ENCODE peak calls at places on chromosomes 2 and 18, in ten cellular contexts. One of them, this sample, is unnamed.

GRCh38 chr2:48483916-48484315 is 46.0 kb upstream of the STON1 start:
- DNase-seq in Caco-2: no peak
- DNase-seq in fibroblast of lung: peak; percentile 84
- DNase-seq in osteoblast: peak; percentile 82
- DNase-seq in lower lobe of right lung: no peak
- DNase-seq in spleen: no peak
- DNase-seq in HCT116: no peak
- DNase-seq in transverse colon: no peak
- DNase-seq in vagina: no peak
- DNase-seq in left ventricle myocardium inferior: no peak
- DNase-seq in this sample: no peak

GRCh38 chr2:88671786-88672427 is 19.6 kb upstream of the RPIA start:
- DNase-seq in fibroblast of lung: peak; percentile 71
- DNase-seq in osteoblast: peak; percentile 85
- DNase-seq in left ventricle myocardium inferior: no peak
- DNase-seq in spleen: no peak
- DNase-seq in transverse colon: no peak
- DNase-seq in HCT116: peak; percentile 34
- DNase-seq in Caco-2: peak; percentile 68
- DNase-seq in vagina: no peak
- DNase-seq in lower lobe of right lung: no peak
- DNase-seq in this sample: peak; percentile 54

GRCh38 chr2:177466337-177467195 is 74.0 kb downstream of the AGPS start:
- DNase-seq in fibroblast of lung: no peak
- DNase-seq in left ventricle myocardium inferior: no peak
- DNase-seq in vagina: no peak
- DNase-seq in osteoblast: no peak
- DNase-seq in spleen: no peak
- DNase-seq in lower lobe of right lung: no peak
- DNase-seq in transverse colon: no peak
- DNase-seq in Caco-2: no peak
- DNase-seq in HCT116: no peak
- DNase-seq in this sample: no peak

GRCh38 chr2:18455256-18455862 is 105.1 kb downstream of the RDH14 start:
- DNase-seq in vagina: no peak
- DNase-seq in transverse colon: no peak
- DNase-seq in fibroblast of lung: peak; percentile 84
- DNase-seq in osteoblast: no peak
- DNase-seq in Caco-2: peak; percentile 40
- DNase-seq in spleen: no peak
- DNase-seq in lower lobe of right lung: no peak
- DNase-seq in HCT116: no peak
- DNase-seq in left ventricle myocardium inferior: no peak
- DNase-seq in this sample: peak; percentile 70

GRCh38 chr2:119700866-119701265 is 21.9 kb downstream of the TMEM177 start:
- DNase-seq in osteoblast: no peak
- DNase-seq in left ventricle myocardium inferior: no peak
- DNase-seq in fibroblast of lung: no peak
- DNase-seq in spleen: no peak
- DNase-seq in lower lobe of right lung: no peak
- DNase-seq in transverse colon: no peak
- DNase-seq in vagina: no peak
- DNase-seq in HCT116: no peak
- DNase-seq in Caco-2: no peak
- DNase-seq in this sample: no peak

GRCh38 chr2:75710577-75711253 is at the start of gene GCFC2:
- DNase-seq in osteoblast: peak; percentile 98
- DNase-seq in left ventricle myocardium inferior: peak; percentile 90
- DNase-seq in fibroblast of lung: peak; percentile 87
- DNase-seq in lower lobe of right lung: peak; percentile 94
- DNase-seq in vagina: no peak
- DNase-seq in Caco-2: peak; percentile 93
- DNase-seq in transverse colon: peak; percentile 90
- DNase-seq in spleen: peak; percentile 95
- DNase-seq in HCT116: peak; percentile 73
- DNase-seq in this sample: peak; percentile 94

GRCh38 chr2:145851730-145852129 is 1331.8 kb upstream of the ZEB2 start:
- DNase-seq in HCT116: no peak
- DNase-seq in osteoblast: no peak
- DNase-seq in lower lobe of right lung: no peak
- DNase-seq in vagina: no peak
- DNase-seq in transverse colon: no peak
- DNase-seq in Caco-2: no peak
- DNase-seq in fibroblast of lung: peak; percentile 28
- DNase-seq in spleen: no peak
- DNase-seq in left ventricle myocardium inferior: no peak
- DNase-seq in this sample: no peak

GRCh38 chr2:29920130-29920577 is 1.2 kb downstream of the ALK start:
- DNase-seq in transverse colon: peak; percentile 12
- DNase-seq in lower lobe of right lung: peak; percentile 64
- DNase-seq in left ventricle myocardium inferior: peak; percentile 48
- DNase-seq in HCT116: no peak
- DNase-seq in spleen: peak; percentile 74
- DNase-seq in vagina: no peak
- DNase-seq in Caco-2: peak; percentile 44
- DNase-seq in osteoblast: peak; percentile 84
- DNase-seq in fibroblast of lung: peak; percentile 13
- DNase-seq in this sample: peak; percentile 93

GRCh38 chr18:13217971-13218375 is 587 bp upstream of the LDLRAD4 start:
- DNase-seq in Caco-2: peak; percentile 24
- DNase-seq in osteoblast: no peak
- DNase-seq in vagina: peak; percentile 84
- DNase-seq in left ventricle myocardium inferior: peak; percentile 57
- DNase-seq in HCT116: no peak
- DNase-seq in fibroblast of lung: no peak
- DNase-seq in spleen: no peak
- DNase-seq in transverse colon: peak; percentile 35
- DNase-seq in lower lobe of right lung: no peak
- DNase-seq in this sample: no peak

DNA sequence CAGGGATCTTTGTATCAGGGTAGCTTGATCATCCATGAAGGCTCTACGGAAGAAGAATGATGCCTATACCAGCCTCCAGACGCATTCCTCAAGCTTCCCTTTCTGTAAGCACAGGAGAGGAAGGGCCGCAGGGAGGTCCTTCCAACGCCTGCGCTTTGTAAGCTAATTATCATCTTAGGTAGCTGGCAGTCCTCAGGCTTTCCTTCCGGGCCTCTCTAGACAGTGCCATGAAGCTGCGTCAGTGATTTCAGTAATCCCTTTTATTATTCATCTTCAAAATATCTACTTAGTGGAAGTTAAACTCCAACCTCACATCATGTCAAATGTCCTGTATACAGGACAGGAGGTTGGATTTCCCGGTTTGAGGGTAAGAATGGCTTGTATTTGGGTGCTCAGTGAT is 92.3 kb downstream of the ETAA1 start:
- DNase-seq in Caco-2: no peak
- DNase-seq in left ventricle myocardium inferior: no peak
- DNase-seq in lower lobe of right lung: no peak
- DNase-seq in transverse colon: no peak
- DNase-seq in HCT116: no peak
- DNase-seq in spleen: no peak
- DNase-seq in vagina: no peak
- DNase-seq in osteoblast: no peak
- DNase-seq in fibroblast of lung: no peak
- DNase-seq in this sample: no peak
- H3K4me1 ChIP-seq in Caco-2: no peaks in the 10 kb centered on the region
- H3K4me1 ChIP-seq in left ventricle myocardium inferior: peaks cover 16% of the 10 kb centered on the region
- H3K4me1 ChIP-seq in lower lobe of right lung: no peaks in the 10 kb centered on the region
- H3K4me1 ChIP-seq in transverse colon: no peaks in the 10 kb centered on the region
- H3K4me1 ChIP-seq in HCT116: no peaks in the 10 kb centered on the region
- H3K4me1 ChIP-seq in spleen: no peaks in the 10 kb centered on the region
- H3K4me1 ChIP-seq in vagina: no peaks in the 10 kb centered on the region
- H3K4me1 ChIP-seq in osteoblast: no peaks in the 10 kb centered on the region
- H3K4me1 ChIP-seq in fibroblast of lung: no peaks in the 10 kb centered on the region
- H3K4me1 ChIP-seq in this sample: no peaks in the 10 kb centered on the region

GRCh38 chr18:58335821-58336220 is 291.8 kb downstream of the NEDD4L start:
- DNase-seq in vagina: no peak
- DNase-seq in Caco-2: no peak
- DNase-seq in osteoblast: no peak
- DNase-seq in spleen: no peak
- DNase-seq in HCT116: no peak
- DNase-seq in left ventricle myocardium inferior: no peak
- DNase-seq in transverse colon: no peak
- DNase-seq in lower lobe of right lung: no peak
- DNase-seq in fibroblast of lung: no peak
- DNase-seq in this sample: no peak
- TF ChIP-seq CTCF in vagina: no peak
- TF ChIP-seq CTCF in Caco-2: no peak
- TF ChIP-seq CTCF in osteoblast: peak; percentile 43
- TF ChIP-seq CTCF in spleen: no peak
- TF ChIP-seq CTCF in HCT116: peak; percentile 12
- TF ChIP-seq CTCF in left ventricle myocardium inferior: peak; percentile 23
- TF ChIP-seq CTCF in transverse colon: no peak
- TF ChIP-seq CTCF in lower lobe of right lung: no peak
- TF ChIP-seq CTCF in fibroblast of lung: peak; percentile 5
- TF ChIP-seq CTCF in this sample: peak; percentile 29

GRCh38 chr2:234771985-234772774 is 179.6 kb upstream of the SH3BP4 start:
- DNase-seq in left ventricle myocardium inferior: no peak
- DNase-seq in lower lobe of right lung: no peak
- DNase-seq in spleen: no peak
- DNase-seq in HCT116: no peak
- DNase-seq in vagina: no peak
- DNase-seq in Caco-2: no peak
- DNase-seq in fibroblast of lung: peak; percentile 56
- DNase-seq in osteoblast: no peak
- DNase-seq in transverse colon: no peak
- DNase-seq in this sample: peak; percentile 25
- H3K4me1 ChIP-seq in left ventricle myocardium inferior: peaks cover 4% of the 10 kb centered on the region
- H3K4me1 ChIP-seq in lower lobe of right lung: peaks cover 7% of the 10 kb centered on the region
- H3K4me1 ChIP-seq in spleen: no peaks in the 10 kb centered on the region
- H3K4me1 ChIP-seq in HCT116: no peaks in the 10 kb centered on the region
- H3K4me1 ChIP-seq in vagina: peaks cover 24% of the 10 kb centered on the region
- H3K4me1 ChIP-seq in Caco-2: no peaks in the 10 kb centered on the region
- H3K4me1 ChIP-seq in fibroblast of lung: peaks cover 18% of the 10 kb centered on the region
- H3K4me1 ChIP-seq in osteoblast: peaks cover 6% of the 10 kb centered on the region
- H3K4me1 ChIP-seq in transverse colon: no peaks in the 10 kb centered on the region
- H3K4me1 ChIP-seq in this sample: no peaks in the 10 kb centered on the region

DNA sequence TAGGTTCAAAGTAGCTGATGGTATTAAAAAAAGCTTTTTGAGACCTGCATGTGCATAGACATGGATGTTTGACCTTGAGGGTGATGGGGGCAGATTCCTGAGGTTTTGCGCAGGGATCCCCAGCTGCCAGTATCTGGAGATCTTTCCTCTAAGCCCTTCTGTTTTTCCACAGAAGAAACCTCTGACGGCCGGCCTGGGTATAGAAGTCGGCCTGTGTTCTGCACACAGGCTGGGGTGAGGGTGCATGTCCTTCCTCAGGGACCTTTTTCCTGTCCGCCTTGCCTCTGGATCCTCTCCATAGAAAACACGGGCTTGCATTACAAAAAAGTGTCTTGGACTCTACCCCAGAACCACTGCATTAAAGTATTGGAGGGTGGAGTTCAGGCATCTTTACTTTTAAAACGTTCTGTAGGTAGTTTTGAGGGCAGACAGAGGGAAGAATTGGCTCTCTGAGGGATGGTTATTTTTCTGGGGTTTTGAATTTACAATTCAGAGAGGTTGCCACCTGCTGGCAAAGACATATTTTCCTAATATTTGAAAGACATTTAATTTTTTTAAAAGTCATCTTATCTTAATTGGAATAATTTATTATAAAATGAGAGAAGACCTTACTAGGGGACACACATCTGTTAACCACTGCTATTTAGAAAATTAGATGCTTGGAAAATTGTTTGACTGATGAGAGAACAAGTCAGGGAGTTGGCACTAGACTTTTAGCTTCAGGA is 350.6 kb downstream of the DCDC2C start:
- DNase-seq in spleen: no peak
- DNase-seq in lower lobe of right lung: no peak
- DNase-seq in osteoblast: no peak
- DNase-seq in vagina: no peak
- DNase-seq in HCT116: no peak
- DNase-seq in transverse colon: no peak
- DNase-seq in left ventricle myocardium inferior: no peak
- DNase-seq in Caco-2: no peak
- DNase-seq in fibroblast of lung: peak; percentile 4
- DNase-seq in this sample: no peak
- TF ChIP-seq CTCF in spleen: no peak
- TF ChIP-seq CTCF in lower lobe of right lung: no peak
- TF ChIP-seq CTCF in osteoblast: no peak
- TF ChIP-seq CTCF in vagina: no peak
- TF ChIP-seq CTCF in HCT116: no peak
- TF ChIP-seq CTCF in transverse colon: no peak
- TF ChIP-seq CTCF in left ventricle myocardium inferior: no peak
- TF ChIP-seq CTCF in Caco-2: peak; percentile 30
- TF ChIP-seq CTCF in fibroblast of lung: no peak
- TF ChIP-seq CTCF in this sample: no peak

GRCh38 chr2:160380000-160380570 is 113.5 kb downstream of the RBMS1 start:
- DNase-seq in Caco-2: no peak
- DNase-seq in fibroblast of lung: no peak
- DNase-seq in transverse colon: no peak
- DNase-seq in lower lobe of right lung: no peak
- DNase-seq in left ventricle myocardium inferior: no peak
- DNase-seq in spleen: no peak
- DNase-seq in HCT116: no peak
- DNase-seq in vagina: no peak
- DNase-seq in osteoblast: no peak
- DNase-seq in this sample: no peak
- H3K4me1 ChIP-seq in Caco-2: peaks cover 6% of the 10 kb centered on the region
- H3K4me1 ChIP-seq in fibroblast of lung: peaks cover 30% of the 10 kb centered on the region
- H3K4me1 ChIP-seq in transverse colon: peaks cover 36% of the 10 kb centered on the region
- H3K4me1 ChIP-seq in lower lobe of right lung: peaks cover 97% of the 10 kb centered on the region
- H3K4me1 ChIP-seq in left ventricle myocardium inferior: peaks cover 100% of the 10 kb centered on the region
- H3K4me1 ChIP-seq in spleen: peaks cover 90% of the 10 kb centered on the region
- H3K4me1 ChIP-seq in HCT116: no peaks in the 10 kb centered on the region
- H3K4me1 ChIP-seq in vagina: peaks cover 91% of the 10 kb centered on the region
- H3K4me1 ChIP-seq in osteoblast: peaks cover 68% of the 10 kb centered on the region
- H3K4me1 ChIP-seq in this sample: peaks cover 47% of the 10 kb centered on the region

GRCh38 chr2:226763320-226763719 is 36.3 kb downstream of the IRS1 start:
- DNase-seq in vagina: no peak
- DNase-seq in left ventricle myocardium inferior: no peak
- DNase-seq in spleen: no peak
- DNase-seq in osteoblast: no peak
- DNase-seq in transverse colon: no peak
- DNase-seq in fibroblast of lung: no peak
- DNase-seq in HCT116: no peak
- DNase-seq in lower lobe of right lung: no peak
- DNase-seq in Caco-2: no peak
- DNase-seq in this sample: no peak

GRCh38 chr2:226758886-226759660 is 40.5 kb downstream of the IRS1 start:
- DNase-seq in fibroblast of lung: peak; percentile 94
- DNase-seq in vagina: no peak
- DNase-seq in osteoblast: no peak
- DNase-seq in Caco-2: no peak
- DNase-seq in HCT116: peak; percentile 48
- DNase-seq in lower lobe of right lung: no peak
- DNase-seq in left ventricle myocardium inferior: no peak
- DNase-seq in transverse colon: no peak
- DNase-seq in spleen: no peak
- DNase-seq in this sample: no peak

GRCh38 chr2:226759768-226760167 is 39.9 kb downstream of the IRS1 start:
- DNase-seq in left ventricle myocardium inferior: no peak
- DNase-seq in vagina: no peak
- DNase-seq in transverse colon: no peak
- DNase-seq in HCT116: no peak
- DNase-seq in spleen: no peak
- DNase-seq in fibroblast of lung: no peak
- DNase-seq in lower lobe of right lung: no peak
- DNase-seq in osteoblast: no peak
- DNase-seq in Caco-2: no peak
- DNase-seq in this sample: no peak

GRCh38 chr2:226760412-226761194 is 39.0 kb downstream of the IRS1 start:
- DNase-seq in HCT116: peak; percentile 81
- DNase-seq in Caco-2: peak; percentile 19
- DNase-seq in left ventricle myocardium inferior: no peak
- DNase-seq in fibroblast of lung: peak; percentile 94
- DNase-seq in lower lobe of right lung: no peak
- DNase-seq in vagina: no peak
- DNase-seq in spleen: no peak
- DNase-seq in osteoblast: no peak
- DNase-seq in transverse colon: no peak
- DNase-seq in this sample: no peak

GRCh38 chr2:226761195-226761583 is 38.4 kb downstream of the IRS1 start:
- DNase-seq in transverse colon: no peak
- DNase-seq in Caco-2: no peak
- DNase-seq in lower lobe of right lung: no peak
- DNase-seq in left ventricle myocardium inferior: no peak
- DNase-seq in osteoblast: no peak
- DNase-seq in HCT116: no peak
- DNase-seq in spleen: no peak
- DNase-seq in fibroblast of lung: no peak
- DNase-seq in vagina: no peak
- DNase-seq in this sample: no peak
- TF ChIP-seq CTCF in transverse colon: no peak
- TF ChIP-seq CTCF in Caco-2: no peak
- TF ChIP-seq CTCF in lower lobe of right lung: no peak
- TF ChIP-seq CTCF in left ventricle myocardium inferior: no peak
- TF ChIP-seq CTCF in osteoblast: no peak
- TF ChIP-seq CTCF in HCT116: peak; percentile 41
- TF ChIP-seq CTCF in spleen: no peak
- TF ChIP-seq CTCF in fibroblast of lung: no peak
- TF ChIP-seq CTCF in vagina: no peak
- TF ChIP-seq CTCF in this sample: no peak